ENCODE peak calls at places on chromosomes 1 and 21, in six cellular contexts. One of them, this sample, is unnamed.

GRCh38 chr1:61450454-61451213 is 274.3 kb downstream of the TM2D1 start:
- DNase-seq in esophagus muscularis mucosa: no peak
- DNase-seq in transverse colon: peak
- DNase-seq in A549: peak
- DNase-seq in sigmoid colon: no peak
- DNase-seq in K562: no peak
- DNase-seq in this sample: no peak

GRCh38 chr1:151994956-151995355 is 1.3 kb upstream of the S100A10 start:
- DNase-seq in esophagus muscularis mucosa: no peak
- DNase-seq in transverse colon: no peak
- DNase-seq in A549: peak
- DNase-seq in sigmoid colon: no peak
- DNase-seq in K562: no peak
- DNase-seq in this sample: no peak

GRCh38 chr1:24890861-24891260 is 39.2 kb downstream of the RUNX3 start:
- DNase-seq in esophagus muscularis mucosa: no peak
- DNase-seq in transverse colon: peak
- DNase-seq in A549: no peak
- DNase-seq in sigmoid colon: no peak
- DNase-seq in K562: no peak
- DNase-seq in this sample: no peak

GRCh38 chr1:36323636-36324321 is at the start of gene EVA1B:
- DNase-seq in esophagus muscularis mucosa: no peak
- DNase-seq in transverse colon: peak
- DNase-seq in A549: peak
- DNase-seq in sigmoid colon: peak
- DNase-seq in K562: peak
- DNase-seq in this sample: peak

GRCh38 chr1:16043950-16044349 is 368 bp downstream of the CLCNKB start:
- DNase-seq in esophagus muscularis mucosa: no peak
- DNase-seq in transverse colon: no peak
- DNase-seq in A549: no peak
- DNase-seq in sigmoid colon: no peak
- DNase-seq in K562: no peak
- DNase-seq in this sample: no peak

GRCh38 chr1:168281603-168282002 is 926 bp downstream of the TBX19 start:
- DNase-seq in esophagus muscularis mucosa: no peak
- DNase-seq in transverse colon: no peak
- DNase-seq in A549: no peak
- DNase-seq in sigmoid colon: no peak
- DNase-seq in K562: peak
- DNase-seq in this sample: no peak

GRCh38 chr1:209030454-209031167 is 552.9 kb upstream of the CAMK1G start:
- DNase-seq in esophagus muscularis mucosa: peak
- DNase-seq in transverse colon: peak
- DNase-seq in A549: no peak
- DNase-seq in sigmoid colon: no peak
- DNase-seq in K562: no peak
- DNase-seq in this sample: no peak

GRCh38 chr1:54027848-54028247 is 9.9 kb upstream of the LDLRAD1 start:
- DNase-seq in esophagus muscularis mucosa: no peak
- DNase-seq in transverse colon: no peak
- DNase-seq in A549: no peak
- DNase-seq in sigmoid colon: no peak
- DNase-seq in K562: no peak
- DNase-seq in this sample: no peak

GRCh38 chr1:236289492-236290131 is 7.9 kb upstream of the ERO1B start:
- DNase-seq in esophagus muscularis mucosa: no peak
- DNase-seq in transverse colon: no peak
- DNase-seq in A549: no peak
- DNase-seq in sigmoid colon: no peak
- DNase-seq in K562: no peak
- DNase-seq in this sample: no peak

GRCh38 chr1:202164271-202165037 is 4.1 kb upstream of the PTPN7 start:
- DNase-seq in esophagus muscularis mucosa: no peak
- DNase-seq in transverse colon: peak
- DNase-seq in A549: no peak
- DNase-seq in sigmoid colon: no peak
- DNase-seq in K562: peak
- DNase-seq in this sample: no peak

GRCh38 chr1:46471885-46472502 is 17.6 kb upstream of the DMBX1 start:
- DNase-seq in esophagus muscularis mucosa: no peak
- DNase-seq in transverse colon: no peak
- DNase-seq in A549: no peak
- DNase-seq in sigmoid colon: no peak
- DNase-seq in K562: peak
- DNase-seq in this sample: no peak

GRCh38 chr1:15526021-15526489 is 593 bp upstream of the DNAJC16 start:
- DNase-seq in esophagus muscularis mucosa: no peak
- DNase-seq in transverse colon: peak
- DNase-seq in A549: no peak
- DNase-seq in sigmoid colon: no peak
- DNase-seq in K562: no peak
- DNase-seq in this sample: no peak

GRCh38 chr1:54046671-54047383 is 6.2 kb downstream of the TMEM59 start:
- DNase-seq in esophagus muscularis mucosa: no peak
- DNase-seq in transverse colon: no peak
- DNase-seq in A549: no peak
- DNase-seq in sigmoid colon: no peak
- DNase-seq in K562: no peak
- DNase-seq in this sample: no peak

GRCh38 chr1:166127003-166127402 is 39.8 kb downstream of the FAM78B start:
- DNase-seq in esophagus muscularis mucosa: no peak
- DNase-seq in transverse colon: no peak
- DNase-seq in A549: no peak
- DNase-seq in sigmoid colon: no peak
- DNase-seq in K562: no peak
- DNase-seq in this sample: no peak

GRCh38 chr1:181087400-181087901 is 1.0 kb upstream of the IER5 start:
- DNase-seq in esophagus muscularis mucosa: no peak
- DNase-seq in transverse colon: no peak
- DNase-seq in A549: no peak
- DNase-seq in sigmoid colon: no peak
- DNase-seq in K562: peak
- DNase-seq in this sample: no peak

GRCh38 chr21:36613064-36613463 is 85.9 kb upstream of the SIM2 start:
- DNase-seq in esophagus muscularis mucosa: no peak
- DNase-seq in transverse colon: no peak
- DNase-seq in A549: no peak
- DNase-seq in sigmoid colon: no peak
- DNase-seq in K562: no peak
- DNase-seq in this sample: no peak
- TF ChIP-seq CTCF in esophagus muscularis mucosa: no peak
- TF ChIP-seq CTCF in transverse colon: no peak
- TF ChIP-seq CTCF in A549: no peak
- TF ChIP-seq CTCF in sigmoid colon: no peak
- TF ChIP-seq CTCF in K562: no peak
- TF ChIP-seq CTCF in this sample: no peak

GRCh38 chr1:81844477-81844876 is 43.7 kb downstream of the ADGRL2 start:
- DNase-seq in esophagus muscularis mucosa: no peak
- DNase-seq in transverse colon: no peak
- DNase-seq in A549: no peak
- DNase-seq in sigmoid colon: no peak
- DNase-seq in K562: no peak
- DNase-seq in this sample: no peak
- TF ChIP-seq EP300 in esophagus muscularis mucosa: no peak
- TF ChIP-seq EP300 in transverse colon: no peak
- TF ChIP-seq EP300 in A549: no peak
- TF ChIP-seq EP300 in sigmoid colon: no peak
- TF ChIP-seq EP300 in K562: no peak
- TF ChIP-seq EP300 in this sample: no peak

DNA sequence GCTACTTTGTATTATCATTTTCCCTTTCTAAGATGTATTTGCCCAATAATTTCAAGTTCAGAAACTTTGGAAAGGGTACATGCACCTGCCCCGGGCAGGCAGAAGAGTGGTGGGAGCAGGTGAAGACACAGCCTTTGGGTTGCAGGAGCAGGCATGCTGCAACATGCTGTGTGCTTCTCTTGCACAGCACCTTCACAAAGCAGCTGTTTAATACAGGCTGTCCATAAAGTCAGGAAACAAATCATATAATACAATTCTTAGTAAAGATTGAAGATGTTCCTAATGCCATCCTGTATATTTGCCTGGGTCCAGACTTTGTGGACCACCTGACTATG is 182.9 kb downstream of the ZNF281 start:
- DNase-seq in esophagus muscularis mucosa: no peak
- DNase-seq in transverse colon: no peak
- DNase-seq in A549: no peak
- DNase-seq in sigmoid colon: no peak
- DNase-seq in K562: no peak
- DNase-seq in this sample: no peak
- H3K4me3 ChIP-seq in esophagus muscularis mucosa: no peak
- H3K4me3 ChIP-seq in transverse colon: no peak
- H3K4me3 ChIP-seq in A549: no peak
- H3K4me3 ChIP-seq in sigmoid colon: no peak
- H3K4me3 ChIP-seq in K562: no peak
- H3K4me3 ChIP-seq in this sample: no peak

DNA sequence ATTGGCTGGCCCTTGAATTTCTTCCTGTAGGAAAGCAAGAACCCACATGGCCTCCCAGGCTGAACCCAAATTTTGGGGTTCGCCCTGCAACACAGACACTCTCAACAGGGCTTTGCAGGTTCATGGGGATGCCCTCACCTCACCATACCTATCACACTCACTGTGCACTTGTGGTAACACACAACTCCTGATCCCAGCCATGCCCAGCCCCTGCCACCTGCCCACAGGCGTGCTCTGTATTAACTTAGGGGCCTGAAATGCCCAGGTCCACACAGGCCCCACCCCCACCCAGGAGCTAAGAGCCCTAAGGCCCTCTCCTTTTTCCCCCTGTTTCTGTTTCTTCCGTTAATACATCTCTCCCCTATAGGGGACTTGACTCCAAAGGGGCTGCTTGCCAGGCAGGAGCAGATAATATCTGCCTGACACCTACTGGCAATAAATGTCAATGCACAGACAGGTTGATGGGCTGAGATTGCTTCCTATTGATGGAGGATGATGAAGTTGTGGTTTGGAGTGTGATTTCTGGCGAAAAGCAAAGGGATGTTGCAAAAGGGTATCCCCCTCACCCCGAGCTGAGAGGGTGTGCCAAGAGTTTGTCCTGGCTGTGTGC is 171.5 kb downstream of the AJAP1 start:
- DNase-seq in esophagus muscularis mucosa: peak
- DNase-seq in transverse colon: no peak
- DNase-seq in A549: peak
- DNase-seq in sigmoid colon: no peak
- DNase-seq in K562: no peak
- DNase-seq in this sample: no peak
- TF ChIP-seq CTCF in esophagus muscularis mucosa: no peak
- TF ChIP-seq CTCF in transverse colon: no peak
- TF ChIP-seq CTCF in A549: peak
- TF ChIP-seq CTCF in sigmoid colon: no peak
- TF ChIP-seq CTCF in K562: peak
- TF ChIP-seq CTCF in this sample: no peak

GRCh38 chr1:29235955-29236742 is at the start of gene PTPRU:
- DNase-seq in esophagus muscularis mucosa: no peak
- DNase-seq in transverse colon: peak
- DNase-seq in A549: peak
- DNase-seq in sigmoid colon: peak
- DNase-seq in K562: peak
- DNase-seq in this sample: peak
- TF ChIP-seq EP300 in esophagus muscularis mucosa: no peak
- TF ChIP-seq EP300 in transverse colon: no peak
- TF ChIP-seq EP300 in A549: no peak
- TF ChIP-seq EP300 in sigmoid colon: no peak
- TF ChIP-seq EP300 in K562: no peak
- TF ChIP-seq EP300 in this sample: no peak

GRCh38 chr1:28243685-28244439 is 7.9 kb downstream of the ATP5IF1 start:
- DNase-seq in esophagus muscularis mucosa: no peak
- DNase-seq in transverse colon: peak
- DNase-seq in A549: no peak
- DNase-seq in sigmoid colon: no peak
- DNase-seq in K562: no peak
- DNase-seq in this sample: no peak
- H3K4me3 ChIP-seq in esophagus muscularis mucosa: no peak
- H3K4me3 ChIP-seq in transverse colon: no peak
- H3K4me3 ChIP-seq in A549: no peak
- H3K4me3 ChIP-seq in sigmoid colon: no peak
- H3K4me3 ChIP-seq in K562: no peak
- H3K4me3 ChIP-seq in this sample: no peak

GRCh38 chr1:64969305-64970066 is 3.1 kb upstream of the JAK1 start:
- DNase-seq in esophagus muscularis mucosa: no peak
- DNase-seq in transverse colon: no peak
- DNase-seq in A549: no peak
- DNase-seq in sigmoid colon: no peak
- DNase-seq in K562: no peak
- DNase-seq in this sample: no peak
- TF ChIP-seq CTCF in esophagus muscularis mucosa: no peak
- TF ChIP-seq CTCF in transverse colon: no peak
- TF ChIP-seq CTCF in A549: peak
- TF ChIP-seq CTCF in sigmoid colon: no peak
- TF ChIP-seq CTCF in K562: no peak
- TF ChIP-seq CTCF in this sample: no peak

GRCh38 chr1:31891280-31891679 is 46.9 kb downstream of the PTP4A2 start:
- DNase-seq in esophagus muscularis mucosa: no peak
- DNase-seq in transverse colon: no peak
- DNase-seq in A549: no peak
- DNase-seq in sigmoid colon: no peak
- DNase-seq in K562: no peak
- DNase-seq in this sample: no peak
- TF ChIP-seq EP300 in esophagus muscularis mucosa: no peak
- TF ChIP-seq EP300 in transverse colon: no peak
- TF ChIP-seq EP300 in A549: no peak
- TF ChIP-seq EP300 in sigmoid colon: no peak
- TF ChIP-seq EP300 in K562: no peak
- TF ChIP-seq EP300 in this sample: no peak

GRCh38 chr1:27520651-27521050 is 30.7 kb upstream of the WASF2 start:
- DNase-seq in esophagus muscularis mucosa: no peak
- DNase-seq in transverse colon: no peak
- DNase-seq in A549: no peak
- DNase-seq in sigmoid colon: no peak
- DNase-seq in K562: no peak
- DNase-seq in this sample: no peak
- H3K4me3 ChIP-seq in esophagus muscularis mucosa: no peak
- H3K4me3 ChIP-seq in transverse colon: no peak
- H3K4me3 ChIP-seq in A549: no peak
- H3K4me3 ChIP-seq in sigmoid colon: no peak
- H3K4me3 ChIP-seq in K562: no peak
- H3K4me3 ChIP-seq in this sample: no peak

DNA sequence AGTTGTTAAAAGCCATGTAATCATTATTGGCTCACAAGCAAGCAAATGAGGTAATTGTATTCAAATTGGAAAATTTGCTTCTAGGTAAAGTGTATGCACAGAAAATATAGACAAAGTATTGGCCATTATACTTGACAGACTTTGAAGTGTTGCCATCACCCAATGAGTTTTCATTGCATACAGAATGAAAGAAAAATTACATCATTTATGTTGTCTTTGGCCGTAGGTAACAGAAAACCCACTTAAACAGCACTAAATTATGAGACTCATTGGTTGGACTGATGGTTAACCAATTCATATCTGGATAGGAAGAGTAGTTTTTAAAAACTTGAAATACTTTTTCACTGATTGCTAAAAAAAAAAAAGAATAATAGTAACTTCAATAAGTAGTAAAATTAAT is 299.3 kb downstream of the USP25 start:
- DNase-seq in esophagus muscularis mucosa: no peak
- DNase-seq in transverse colon: no peak
- DNase-seq in A549: no peak
- DNase-seq in sigmoid colon: no peak
- DNase-seq in K562: no peak
- DNase-seq in this sample: no peak
- TF ChIP-seq CTCF in esophagus muscularis mucosa: no peak
- TF ChIP-seq CTCF in transverse colon: no peak
- TF ChIP-seq CTCF in A549: no peak
- TF ChIP-seq CTCF in sigmoid colon: no peak
- TF ChIP-seq CTCF in K562: no peak
- TF ChIP-seq CTCF in this sample: no peak

This sample was measured in tibial nerve.